ENCODE peak calls at places on chromosomes 11 and 22, in five cellular contexts. T is T-cell, J is HS-27A, O is ovary, K is NCI-H2029 treated with DMSO at 0.1 percent for 48 hours. Z is an unnamed sample.

GRCh38 chr22:47367993-47368945 is 605.8 kb downstream of the TBC1D22A start:
- DNase-seq in J (no peak), K (no peak), O (no peak), T (no peak), Z (no peak)

GRCh38 chr11:123674297-123674696 is 19.9 kb upstream of the SCN3B start:
- DNase-seq in T (no peak), O (no peak), J (no peak), K (no peak), Z (no peak)

GRCh38 chr22:45413368-45414211 is at the start of the genes RIBC2 and SMC1B:
- DNase-seq in T (peak; percentile 61), K (peak; percentile 65), O (peak; percentile 75), J (peak; percentile 83), Z (peak; percentile 85)

GRCh38 chr11:77074626-77075221 is 8.0 kb downstream of the CAPN5 start:
- DNase-seq in T (no peak), J (no peak), K (no peak), O (peak; percentile 32), Z (no peak)

GRCh38 chr11:46444305-46444704 is 52.7 kb upstream of the CHRM4 start:
- DNase-seq in T (no peak), K (no peak), O (no peak), J (no peak), Z (no peak)

GRCh38 chr11:19676508-19677379 is 35.9 kb upstream of the NAV2 start:
- DNase-seq in O (no peak), K (no peak), T (no peak), J (no peak), Z (no peak)

GRCh38 chr11:13831707-13832106 is 130.8 kb upstream of the SPON1 start:
- DNase-seq in K (peak; percentile 89), J (no peak), T (no peak), O (no peak), Z (no peak)

GRCh38 chr11:70716986-70717775 is 318.9 kb downstream of the CTTN start:
- DNase-seq in T (no peak), K (no peak), J (no peak), O (no peak), Z (no peak)

GRCh38 chr22:42316988-42317387 is 46.5 kb upstream of the TCF20 start:
- DNase-seq in T (peak; percentile 45), O (no peak), J (no peak), K (no peak), Z (peak; percentile 39)

GRCh38 chr11:19656140-19656541 is 56.5 kb upstream of the NAV2 start:
- DNase-seq in J (no peak), K (no peak), T (no peak), O (no peak), Z (no peak)

GRCh38 chr22:17744430-17744829 is 29.8 kb downstream of the BID start:
- DNase-seq in T (no peak), J (no peak), K (no peak), O (no peak), Z (no peak)

GRCh38 chr22:45101828-45102227 is 61.9 kb upstream of the NUP50 start:
- DNase-seq in T (peak; percentile 6), O (peak; percentile 36), K (no peak), J (no peak), Z (peak; percentile 33)

GRCh38 chr11:96204721-96205459 is 138.1 kb downstream of the MAML2 start:
- DNase-seq in J (no peak), O (no peak), K (no peak), T (no peak), Z (no peak)

GRCh38 chr22:27120036-27120435 is 462.6 kb downstream of the MIAT start:
- DNase-seq in J (no peak), K (no peak), T (no peak), O (no peak), Z (no peak)

GRCh38 chr22:42786606-42787356 is 66.1 kb upstream of the A4GALT start:
- DNase-seq in K (no peak), O (no peak), J (no peak), T (no peak), Z (no peak)

GRCh38 chr22:39087881-39088687 is 9.0 kb upstream of the APOBEC3H start:
- DNase-seq in K (no peak), T (no peak), J (no peak), O (peak; percentile 64), Z (no peak)

GRCh38 chr22:24271406-24271760 is 752 bp downstream of the SPECC1L start:
- DNase-seq in K (no peak), O (peak; percentile 58), T (no peak), J (no peak), Z (peak; percentile 17)

GRCh38 chr11:117641008-117641915 is 155.8 kb downstream of the DSCAML1 start:
- DNase-seq in T (no peak), O (no peak), K (no peak), J (no peak), Z (no peak)

GRCh38 chr11:70672991-70673670 is 274.8 kb downstream of the CTTN start:
- DNase-seq in T (no peak), K (no peak), J (no peak), O (no peak), Z (no peak)

GRCh38 chr11:61922539-61922938 is 5.2 kb upstream of the RAB3IL1 start:
- DNase-seq in O (peak; percentile 89), K (no peak), J (no peak), T (no peak), Z (no peak)

GRCh38 chr11:66863428-66864125 is 6.7 kb downstream of the LRFN4 start:
- DNase-seq in J (no peak), T (no peak), K (no peak), O (no peak), Z (peak; percentile 64)

GRCh38 chr22:37406836-37407235 is 20.4 kb downstream of the ELFN2 start:
- DNase-seq in O (no peak), T (no peak), J (no peak), K (no peak), Z (no peak)

GRCh38 chr11:46237248-46238077 is 40.0 kb upstream of the CREB3L1 start:
- DNase-seq in J (peak; percentile 95), K (no peak), T (peak; percentile 21), O (peak; percentile 75), Z (peak; percentile 33)

GRCh38 chr22:46879083-46879482 is 116.6 kb downstream of the TBC1D22A start:
- DNase-seq in K (no peak), J (no peak), T (no peak), O (no peak), Z (no peak)

GRCh38 chr22:48729499-48730171 is 1098.0 kb downstream of the BRD1 start:
- DNase-seq in J (no peak), K (no peak), T (no peak), O (no peak), Z (no peak)

GRCh38 chr11:2510626-2511402 is 66.0 kb downstream of the KCNQ1 start:
- DNase-seq in O (peak; percentile 11), J (no peak), T (no peak), K (no peak), Z (no peak)

GRCh38 chr11:46528445-46529085 is 65.3 kb downstream of the AMBRA1 start:
- DNase-seq in T (no peak), J (no peak), K (no peak), O (no peak), Z (no peak)

Z was measured in HT-29.